ENCODE peak calls at places on chromosome 3, in seven cellular contexts. J, Y, H, V, D, W and O are unnamed samples.

GRCh38 chr3:127699098-127699945 is 26.6 kb downstream of the ABTB1 start:
- DNase-seq in V (no peak), J (no peak), D (no peak), Y (no peak), W (no peak), H (no peak), O (no peak)

GRCh38 chr3:44238889-44239288 is 2.8 kb upstream of the TOPAZ1 start:
- DNase-seq in Y (no peak), D (no peak), J (no peak), W (no peak), V (no peak), H (no peak), O (no peak)

GRCh38 chr3:71317749-71318458 is 265.6 kb downstream of the FOXP1 start:
- DNase-seq in W (no peak), J (no peak), V (no peak), Y (no peak), D (peak; percentile 32), H (no peak), O (no peak)

GRCh38 chr3:17040322-17040721 is 155.6 kb downstream of the PLCL2 start:
- DNase-seq in H (no peak), V (no peak), J (no peak), D (no peak), Y (no peak), W (no peak), O (no peak)

GRCh38 chr3:49602877-49603411 is 48.7 kb downstream of the BSN start:
- DNase-seq in W (no peak), H (no peak), Y (no peak), V (no peak), J (peak; percentile 63), D (no peak), O (no peak)

GRCh38 chr3:122263974-122264588 is 61.0 kb upstream of the CSTA start:
- DNase-seq in D (no peak), W (no peak), J (no peak), Y (no peak), V (no peak), H (no peak), O (no peak)

GRCh38 chr3:105906834-105907233 is 38.0 kb upstream of the CBLB start:
- DNase-seq in H (no peak), J (no peak), W (no peak), V (no peak), D (no peak), Y (no peak), O (peak; percentile 2)

GRCh38 chr3:66762888-66763287 is 235.2 kb upstream of the KBTBD8 start:
- DNase-seq in W (no peak), J (no peak), Y (no peak), H (no peak), D (no peak), V (no peak), O (no peak)

GRCh38 chr3:194087995-194088841 is 47.7 kb upstream of the HES1 start:
- DNase-seq in H (no peak), Y (no peak), W (no peak), D (no peak), V (no peak), J (no peak), O (no peak)

GRCh38 chr3:75218577-75218976 is 445.6 kb upstream of the FRG2C start:
- DNase-seq in J (no peak), H (no peak), V (no peak), D (no peak), Y (no peak), W (no peak), O (no peak)

GRCh38 chr3:53842436-53843194 is 3.6 kb downstream of the CHDH start:
- DNase-seq in V (no peak), J (peak; percentile 57), D (peak; percentile 100), Y (no peak), W (no peak), H (peak; percentile 59), O (peak; percentile 19)

GRCh38 chr3:63351159-63352007 is 73.3 kb downstream of the SYNPR start:
- DNase-seq in D (peak; percentile 51), W (peak; percentile 49), V (peak; percentile 1), H (no peak), J (peak; percentile 47), Y (peak; percentile 17), O (peak; percentile 72)

GRCh38 chr3:74643636-74644035 is 29.2 kb upstream of the CNTN3 start:
- DNase-seq in H (no peak), D (no peak), V (no peak), W (peak; percentile 54), J (no peak), Y (no peak), O (no peak)

GRCh38 chr3:115513411-115513800 is 109.9 kb upstream of the GAP43 start:
- DNase-seq in W (no peak), H (no peak), Y (no peak), V (no peak), D (no peak), J (no peak), O (no peak)

GRCh38 chr3:27986204-27986879 is 255.1 kb upstream of the CMC1 start:
- DNase-seq in Y (no peak), J (no peak), W (no peak), H (peak; percentile 51), D (no peak), V (no peak), O (no peak)

GRCh38 chr3:57753016-57753415 is 3.1 kb upstream of the SLMAP start:
- DNase-seq in W (no peak), V (no peak), Y (no peak), D (no peak), H (no peak), J (no peak), O (no peak)

GRCh38 chr3:57755368-57756021 is 614 bp upstream of the SLMAP start:
- DNase-seq in H (no peak), J (peak; percentile 68), Y (peak; percentile 51), D (peak; percentile 45), W (peak; percentile 73), V (no peak), O (no peak)

GRCh38 chr3:57756022-57756527 is at the start of gene SLMAP:
- DNase-seq in Y (peak; percentile 87), V (peak; percentile 90), W (peak; percentile 96), J (peak; percentile 96), H (peak; percentile 93), D (peak; percentile 96), O (peak; percentile 91)

GRCh38 chr3:57749542-57749941 is 6.6 kb upstream of the SLMAP start:
- DNase-seq in W (no peak), J (no peak), Y (no peak), H (no peak), D (no peak), V (no peak), O (no peak)

DNA sequence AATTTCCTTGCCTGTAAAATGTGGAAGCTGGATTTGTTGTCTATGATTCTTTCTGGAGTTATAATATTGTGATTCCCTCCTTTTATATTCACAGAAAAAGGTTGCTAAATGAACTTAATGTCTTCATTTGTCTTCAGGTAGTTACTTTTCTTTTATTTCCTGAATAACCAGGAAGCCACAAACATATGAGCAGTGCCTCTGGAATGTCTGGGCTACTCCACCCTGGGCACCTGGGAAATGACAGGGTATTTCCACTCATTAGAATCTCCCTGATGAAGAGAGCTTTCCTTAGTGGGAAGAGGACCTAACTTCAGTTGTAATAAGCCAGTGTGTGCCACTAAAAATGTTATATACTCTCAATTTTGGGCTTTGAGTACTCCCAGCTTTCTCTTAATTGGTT is 3.8 kb upstream of the SLMAP start:
- DNase-seq in H (no peak), W (no peak), D (no peak), V (no peak), Y (no peak), J (peak; percentile 88), O (peak; percentile 48)
- TF ChIP-seq JUND in H (no peak), W (no peak), D (no peak), V (no peak), Y (no peak), J (peak; percentile 94), O (no peak)

DNA sequence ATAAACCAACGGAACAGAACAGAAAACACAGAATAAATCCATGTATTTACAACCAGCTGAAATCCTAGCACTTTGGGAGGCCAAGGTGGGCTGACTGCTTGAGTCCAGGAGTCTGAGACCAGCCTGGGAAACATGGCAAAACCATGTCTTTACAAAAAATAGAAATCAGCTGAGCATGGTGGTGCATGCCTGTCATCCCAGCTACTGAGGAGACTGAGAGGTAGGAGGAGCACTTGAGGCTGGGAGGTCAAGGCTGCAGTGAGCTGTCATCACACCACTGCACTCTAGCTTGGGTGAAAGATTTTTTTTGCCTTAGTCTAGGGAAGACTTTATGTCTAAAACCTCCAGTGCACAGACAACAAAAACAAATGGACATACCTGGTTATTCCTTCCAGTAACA is 120.7 kb downstream of the STT3B start:
- DNase-seq in V (no peak), Y (no peak), W (no peak), H (no peak), J (no peak), D (peak; percentile 50), O (no peak)
- TF ChIP-seq JUND in V (no peak), Y (no peak), W (no peak), H (no peak), J (no peak), D (no peak), O (no peak)

DNA sequence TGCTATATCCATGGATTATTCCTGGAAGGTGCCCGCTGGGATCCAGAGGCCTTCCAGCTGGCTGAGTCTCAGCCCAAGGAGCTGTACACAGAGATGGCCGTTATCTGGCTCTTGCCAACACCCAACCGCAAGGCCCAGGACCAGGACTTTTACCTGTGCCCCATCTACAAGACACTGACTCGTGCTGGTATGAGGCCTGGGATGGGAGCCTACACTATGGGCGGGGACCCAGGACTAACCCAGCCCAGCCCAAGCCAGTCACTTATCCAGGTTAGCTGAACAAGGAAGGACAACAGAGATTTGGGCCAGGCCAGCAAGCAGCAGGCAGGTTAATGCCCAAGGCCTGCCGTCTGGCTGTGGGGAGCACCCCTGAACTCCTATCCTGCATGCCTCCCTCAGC is 45.3 kb downstream of the SEMA3G start:
- DNase-seq in Y (no peak), D (no peak), J (no peak), V (no peak), H (no peak), W (no peak), O (no peak)
- TF ChIP-seq JUND in Y (no peak), D (no peak), J (no peak), V (no peak), H (no peak), W (no peak), O (no peak)

GRCh38 chr3:120772081-120772480 is 29.5 kb downstream of the GTF2E1 start:
- DNase-seq in H (no peak), W (no peak), V (no peak), J (no peak), Y (no peak), D (no peak), O (no peak)
- TF ChIP-seq JUND in H (no peak), W (no peak), V (no peak), J (no peak), Y (no peak), D (no peak), O (no peak)

DNA sequence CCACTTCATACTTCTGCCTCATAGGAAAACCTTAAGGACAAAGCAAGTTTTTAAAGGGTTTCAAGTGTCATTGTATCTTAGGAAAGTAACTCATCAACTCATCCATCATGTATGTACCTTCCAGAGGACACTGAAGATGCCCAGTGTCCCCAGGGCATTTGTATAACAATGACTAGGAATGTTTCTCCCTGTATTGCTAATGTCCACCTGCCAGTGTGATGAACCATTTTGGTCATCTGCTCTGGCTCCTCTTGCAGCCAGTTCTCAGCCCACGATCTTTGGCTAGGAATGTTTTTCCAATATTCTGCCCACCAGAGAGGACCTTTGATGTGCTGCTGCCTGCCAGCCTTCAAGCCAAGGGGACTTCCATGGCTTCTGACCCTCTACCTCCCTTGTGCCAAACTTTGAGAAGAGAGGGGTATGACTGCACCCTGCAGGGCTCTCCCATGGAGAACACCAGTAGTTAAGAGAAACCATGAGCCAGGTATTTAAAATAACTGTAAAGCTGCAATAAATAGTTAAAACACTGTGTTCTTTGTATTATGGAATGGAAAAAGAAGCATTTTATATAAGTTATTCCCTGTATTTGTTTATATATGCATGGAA is 11.4 kb downstream of the LMOD3 start:
- DNase-seq in W (no peak), D (no peak), V (no peak), Y (no peak), J (no peak), H (no peak), O (no peak)
- TF ChIP-seq JUND in W (no peak), D (no peak), V (no peak), Y (no peak), J (no peak), H (no peak), O (no peak)